ENCODE peak calls at places on chromosomes 12 and 14, in five cellular contexts. U is tibial nerve, T is fibroblast of mammary gland, O is OCI-LY7, A is GM23338. E is an unnamed sample.

GRCh38 chr12:6224550-6224949 is 24.4 kb downstream of the CD9 start:
- DNase-seq in A (no peak), O (peak; percentile 30), T (peak; percentile 54), U (no peak), E (no peak)

GRCh38 chr12:123083661-123084571 is 67.0 kb downstream of the PITPNM2 start:
- DNase-seq in T (no peak), A (no peak), O (peak; percentile 58), U (no peak), E (no peak)

GRCh38 chr14:97712471-97712870 is 915.3 kb downstream of the VRK1 start:
- DNase-seq in T (no peak), U (no peak), A (no peak), O (no peak), E (no peak)

GRCh38 chr12:13106666-13107065 is 3.2 kb upstream of the GSG1 start:
- DNase-seq in T (no peak), O (no peak), U (no peak), A (no peak), E (no peak)

GRCh38 chr12:76455582-76456345 is 103.8 kb downstream of the OSBPL8 start:
- DNase-seq in A (peak; percentile 77), T (peak; percentile 91), U (no peak), O (peak; percentile 60), E (peak; percentile 95)

GRCh38 chr12:49059385-49060232 is 985 bp downstream of the KMT2D start:
- DNase-seq in U (no peak), A (peak; percentile 70), T (no peak), O (peak; percentile 72), E (peak; percentile 37)

GRCh38 chr14:68363841-68364711 is 428.8 kb downstream of the ZFP36L1 start:
- DNase-seq in A (peak; percentile 85), T (no peak), O (no peak), U (no peak), E (peak; percentile 72)

GRCh38 chr12:103441437-103442186 is 54.2 kb downstream of the C12orf42 start:
- DNase-seq in U (no peak), O (peak; percentile 92), A (no peak), T (no peak), E (no peak)

GRCh38 chr14:76962303-76962660 is 66.2 kb downstream of the IRF2BPL start:
- DNase-seq in O (no peak), A (no peak), U (no peak), T (no peak), E (no peak)

GRCh38 chr14:66485910-66486421 is at the start of gene CCDC196:
- DNase-seq in O (no peak), A (no peak), U (no peak), T (no peak), E (no peak)

GRCh38 chr12:82517027-82517426 is 158.7 kb downstream of the METTL25 start:
- DNase-seq in O (peak; percentile 24), U (no peak), T (peak; percentile 12), A (peak; percentile 77), E (peak; percentile 46)

GRCh38 chr12:20194171-20194570 is 174.2 kb upstream of the PDE3A start:
- DNase-seq in A (peak; percentile 87), O (no peak), T (peak; percentile 30), U (no peak), E (peak; percentile 62)

GRCh38 chr12:76685246-76685678 is 78.7 kb upstream of the ZDHHC17 start:
- DNase-seq in T (no peak), U (no peak), O (no peak), A (peak; percentile 46), E (peak; percentile 84)

GRCh38 chr14:20801726-20802125 is 918 bp downstream of the RNASE1 start:
- DNase-seq in A (no peak), U (no peak), T (no peak), O (no peak), E (no peak)

GRCh38 chr14:102593841-102594170 is 1.4 kb downstream of the RCOR1 start:
- DNase-seq in U (no peak), A (no peak), T (no peak), O (no peak), E (peak; percentile 31)

GRCh38 chr12:85188609-85189008 is 91.4 kb upstream of the ALX1 start:
- DNase-seq in O (no peak), A (no peak), T (no peak), U (no peak), E (no peak)

GRCh38 chr12:42564540-42564939 is 25.0 kb downstream of the PRICKLE1 start:
- DNase-seq in A (no peak), T (no peak), O (no peak), U (no peak), E (peak; percentile 73)

GRCh38 chr14:68948686-68949085 is 30.4 kb downstream of the ACTN1 start:
- DNase-seq in A (no peak), U (no peak), T (no peak), O (no peak), E (no peak)

GRCh38 chr14:100617715-100618693 is 30.8 kb upstream of the BEGAIN start:
- DNase-seq in A (no peak), U (peak; percentile 41), T (no peak), O (no peak), E (peak; percentile 50)

GRCh38 chr14:41403360-41403759 is 203.3 kb upstream of the LRFN5 start:
- DNase-seq in U (no peak), O (no peak), A (peak; percentile 75), T (no peak), E (no peak)

GRCh38 chr14:102778616-102779351 is 1.5 kb downstream of the TRAF3 start:
- DNase-seq in O (no peak), A (no peak), T (no peak), U (no peak), E (peak; percentile 17)

GRCh38 chr14:38409081-38409705 is 153.3 kb upstream of the CLEC14A start:
- DNase-seq in O (no peak), A (no peak), U (no peak), T (peak; percentile 42), E (peak; percentile 56)

GRCh38 chr12:108468149-108468968 is 46.7 kb upstream of the FICD start:
- DNase-seq in O (peak; percentile 51), U (no peak), A (peak; percentile 84), T (peak; percentile 26), E (peak; percentile 56)

GRCh38 chr14:93017341-93017797 is 94.4 kb downstream of the CHGA start:
- DNase-seq in U (peak; percentile 74), O (no peak), T (no peak), A (no peak), E (no peak)

GRCh38 chr12:56159482-56160105 is 1.4 kb downstream of the MYL6 start:
- DNase-seq in U (no peak), T (no peak), A (no peak), O (peak; percentile 13), E (no peak)

GRCh38 chr12:54285150-54286041 is 4.9 kb downstream of the HNRNPA1 start:
- DNase-seq in O (no peak), U (no peak), T (no peak), A (no peak), E (no peak)
- TF ChIP-seq CTCF in O (peak; percentile 69), U (no peak), T (peak; percentile 38), A (peak; percentile 37), E (peak; percentile 47)

GRCh38 chr12:92365836-92366235 is 220.2 kb upstream of the BTG1 start:
- DNase-seq in A (no peak), T (no peak), U (no peak), O (no peak), E (no peak)

GRCh38 chr12:92362109-92362508 is 216.5 kb upstream of the BTG1 start:
- DNase-seq in O (no peak), A (no peak), T (no peak), U (no peak), E (no peak)

GRCh38 chr12:92365333-92365732 is 219.7 kb upstream of the BTG1 start:
- DNase-seq in U (no peak), O (peak; percentile 83), T (no peak), A (no peak), E (no peak)

GRCh38 chr12:92362785-92363184 is 217.1 kb upstream of the BTG1 start:
- DNase-seq in O (peak; percentile 85), U (no peak), A (no peak), T (no peak), E (no peak)

DNA sequence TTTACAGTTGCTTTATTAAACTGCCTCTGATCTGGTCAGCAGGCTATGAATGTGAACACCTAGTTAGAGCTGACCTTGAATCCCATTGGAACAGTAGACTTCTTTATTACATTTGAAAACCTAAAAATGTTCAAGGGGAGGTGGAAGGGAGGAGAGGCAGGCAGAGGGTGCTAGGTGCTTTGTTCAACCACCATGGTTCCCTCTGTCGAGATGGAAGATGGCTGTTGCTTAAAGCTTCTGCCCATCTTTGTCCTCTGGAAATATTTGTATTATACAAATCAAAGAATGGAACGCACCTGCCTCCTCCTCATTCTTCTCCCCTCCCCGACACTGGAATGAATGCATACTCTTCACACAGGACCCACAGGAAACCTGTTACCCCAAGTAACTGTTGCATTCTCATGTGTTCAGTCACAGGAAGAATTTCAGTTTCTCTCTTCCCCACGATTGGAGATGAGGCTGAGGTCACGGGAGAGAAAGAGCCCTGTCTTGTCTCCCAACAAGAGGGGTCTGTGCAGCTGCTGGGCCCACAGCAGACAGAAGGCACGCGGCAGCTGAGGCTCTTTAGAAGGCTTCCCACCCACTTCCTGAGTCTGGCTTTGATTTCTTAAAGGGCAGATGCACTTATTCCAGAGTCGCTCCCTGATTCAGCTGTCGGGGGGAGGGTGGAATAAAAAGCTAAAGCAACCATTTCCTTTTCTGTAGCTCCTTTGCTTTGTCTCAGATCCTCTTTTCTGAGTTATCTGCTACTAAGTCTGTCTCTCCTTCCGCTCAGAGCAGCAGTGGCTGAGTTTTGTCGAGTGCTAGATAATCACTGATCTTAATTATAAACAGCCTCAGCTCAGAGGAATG is 217.9 kb upstream of the BTG1 start:
- DNase-seq in U (no peak), T (peak; percentile 46), A (peak; percentile 2), O (peak; percentile 96), E (peak; percentile 42)
- H3K4me3 ChIP-seq in U (no peak overlapping the region), T (no peak overlapping the region), A (no peak overlapping the region), O (peak overlapping the region; percentile 70), E (peak overlapping the region; percentile 34)

DNA sequence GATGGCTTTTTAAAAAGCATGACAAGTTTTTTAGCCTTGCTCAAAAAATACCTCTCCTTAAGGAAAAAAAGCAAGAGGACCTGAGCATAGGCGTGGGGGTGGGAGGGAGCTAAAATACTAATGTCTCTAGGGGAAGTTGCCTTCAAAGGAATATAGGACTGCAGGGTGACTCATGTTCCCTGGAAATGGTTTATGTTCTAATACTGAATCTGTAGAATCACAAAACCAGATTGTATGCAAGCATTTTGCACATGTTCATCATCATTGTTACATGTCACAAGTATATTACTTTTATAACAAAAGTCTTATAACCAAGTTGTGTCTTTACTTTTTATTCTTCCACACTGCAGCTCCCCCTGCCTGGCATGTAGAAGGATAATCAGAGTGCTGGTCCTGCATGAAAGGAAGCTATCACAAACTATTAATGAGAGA is 36.6 kb downstream of the GPR135 start:
- DNase-seq in A (no peak), O (peak; percentile 19), U (no peak), T (peak; percentile 94), E (peak; percentile 68)
- TF ChIP-seq CTCF in A (peak; percentile 25), O (peak; percentile 54), U (no peak), T (peak; percentile 33), E (peak; percentile 68)

DNA sequence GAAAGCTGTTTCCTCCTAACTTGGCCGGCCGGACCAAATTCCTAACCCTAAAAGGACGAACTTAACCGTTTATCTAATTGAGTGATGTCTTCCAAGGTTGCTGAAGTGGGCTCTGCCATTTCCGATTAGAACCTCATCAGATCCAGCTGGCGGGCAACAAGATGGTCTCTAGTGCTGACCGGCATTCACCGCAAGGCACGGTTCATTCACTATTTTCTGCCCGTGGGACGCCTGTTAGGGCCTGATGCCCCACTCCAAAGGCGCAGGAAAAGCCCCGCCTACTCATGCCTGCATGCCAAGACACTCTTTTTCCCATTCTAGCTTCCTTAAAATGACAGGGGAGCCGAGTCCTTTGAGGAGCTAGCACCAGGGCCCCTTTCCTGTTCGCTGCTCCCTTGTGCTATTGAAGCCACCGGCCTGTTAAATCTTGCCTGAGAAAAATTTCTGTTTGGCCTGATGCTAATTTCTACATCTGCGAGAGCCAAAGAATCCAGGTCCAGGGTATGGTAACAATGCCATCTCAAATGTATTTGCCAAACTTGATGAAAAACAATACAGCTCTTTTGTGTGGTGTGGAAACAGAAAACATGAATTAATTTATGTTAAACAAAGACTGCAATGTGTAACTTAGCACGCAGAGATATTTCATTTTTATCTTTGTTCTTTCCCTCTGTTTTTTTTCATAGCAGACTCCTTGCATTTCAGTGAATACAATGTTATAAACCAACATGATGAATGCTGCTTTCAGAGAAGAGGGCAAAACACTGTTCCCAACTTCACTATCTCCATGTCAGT is 1071.2 kb upstream of the USP15 start:
- DNase-seq in A (peak; percentile 3), O (no peak), T (no peak), U (no peak), E (no peak)
- H3K4me3 ChIP-seq in A (no peak overlapping the region), O (no peak overlapping the region), T (no peak overlapping the region), U (no peak overlapping the region), E (no peak overlapping the region)